ENCODE peak calls at places on chromosomes 1 and 21, in five cellular contexts. E is DND-41, T is AG08395, B is GM12864, K is kidney tubule cell. Y is an unnamed sample.

GRCh38 chr1:150550222-150551048 is 1.2 kb downstream of the ADAMTSL4 start:
- DNase-seq in K (no peak), E (no peak), T (no peak), B (no peak), Y (no peak)

GRCh38 chr1:184770176-184770575 is 15.5 kb upstream of the EDEM3 start:
- DNase-seq in T (no peak), K (no peak), E (no peak), B (no peak), Y (no peak)

GRCh38 chr1:234656070-234656875 is 46.3 kb upstream of the IRF2BP2 start:
- DNase-seq in K (no peak), T (no peak), E (no peak), B (no peak), Y (no peak)

GRCh38 chr1:203089651-203090045 is 3.8 kb upstream of the MYOG start:
- DNase-seq in K (no peak), E (no peak), B (no peak), T (no peak), Y (no peak)

GRCh38 chr21:42846221-42846620 is 33.1 kb downstream of the WDR4 start:
- DNase-seq in T (no peak), B (no peak), K (no peak), E (no peak), Y (no peak)

GRCh38 chr1:156565519-156565918 is 6.8 kb downstream of the IQGAP3 start:
- DNase-seq in E (no peak), K (no peak), B (no peak), T (no peak), Y (no peak)

GRCh38 chr1:27557596-27558340 is 46.2 kb downstream of the AHDC1 start:
- DNase-seq in T (no peak), E (no peak), K (peak), B (no peak), Y (no peak)

GRCh38 chr1:19057784-19058475 is 101.5 kb upstream of the IFFO2 start:
- DNase-seq in K (no peak), E (no peak), B (no peak), T (no peak), Y (no peak)

GRCh38 chr1:182246783-182247182 is 144.8 kb downstream of the GLUL start:
- DNase-seq in B (no peak), E (no peak), T (no peak), K (no peak), Y (no peak)

GRCh38 chr1:171715813-171716251 is 26.0 kb downstream of the VAMP4 start:
- DNase-seq in K (peak), B (no peak), T (peak), E (no peak), Y (peak)

GRCh38 chr1:178506669-178507068 is 6.2 kb upstream of the TEX35 start:
- DNase-seq in E (no peak), K (no peak), T (no peak), B (no peak), Y (no peak)

GRCh38 chr1:47175227-47175934 is 14.5 kb downstream of the PDZK1IP1 start:
- DNase-seq in K (peak), T (peak), E (peak), B (no peak), Y (peak)

GRCh38 chr1:75079535-75080290 is 54.5 kb upstream of the LHX8 start:
- DNase-seq in K (no peak), T (no peak), E (no peak), B (no peak), Y (no peak)

GRCh38 chr1:109822749-109823542 is 59.2 kb upstream of the EPS8L3 start:
- DNase-seq in T (no peak), E (no peak), B (no peak), K (no peak), Y (no peak)

GRCh38 chr1:12339410-12339809 is 109.6 kb downstream of the VPS13D start:
- DNase-seq in K (no peak), T (no peak), B (no peak), E (no peak), Y (no peak)

GRCh38 chr1:244106173-244106572 is 55.1 kb downstream of the ZBTB18 start:
- DNase-seq in B (no peak), K (no peak), T (no peak), E (no peak), Y (no peak)

GRCh38 chr1:81304187-81304586 is 496.5 kb upstream of the ADGRL2 start:
- DNase-seq in T (peak), K (peak), E (no peak), B (no peak), Y (peak)

GRCh38 chr1:101308935-101309333 is 72.1 kb downstream of the S1PR1 start:
- DNase-seq in K (no peak), B (no peak), E (peak), T (no peak), Y (no peak)

GRCh38 chr1:36170643-36171412 is 14.9 kb downstream of the MAP7D1 start:
- DNase-seq in E (no peak), T (no peak), B (no peak), K (no peak), Y (no peak)

GRCh38 chr1:98796049-98796448 is 134.5 kb downstream of the SNX7 start:
- DNase-seq in E (no peak), B (no peak), T (no peak), K (no peak), Y (no peak)

GRCh38 chr21:22885079-22885478 is 1886.9 kb downstream of the NCAM2 start:
- DNase-seq in T (no peak), B (no peak), K (peak), E (no peak), Y (no peak)

GRCh38 chr1:31135973-31136600 is 70.6 kb upstream of the PUM1 start:
- DNase-seq in T (no peak), E (no peak), K (no peak), B (no peak), Y (no peak)

GRCh38 chr1:89261926-89262540 is 10.6 kb downstream of the GBP5 start:
- DNase-seq in B (no peak), E (peak), T (peak), K (peak), Y (no peak)

GRCh38 chr1:156136970-156137483 is 16.4 kb upstream of the SEMA4A start:
- DNase-seq in B (no peak), T (no peak), K (no peak), E (no peak), Y (no peak)

GRCh38 chr1:53739109-53739681 is at the start of gene GLIS1:
- DNase-seq in T (peak), B (peak), K (peak), E (no peak), Y (peak)

GRCh38 chr1:92411511-92411910 is 75.2 kb downstream of the GFI1 start:
- DNase-seq in T (peak), B (no peak), K (peak), E (peak), Y (no peak)

GRCh38 chr1:118995312-118996016 is 7.3 kb upstream of the TBX15 start:
- DNase-seq in T (no peak), K (peak), E (no peak), B (no peak), Y (no peak)